ENCODE peak calls at places on chromosomes 3 and 15, in six cellular contexts. S, T, J, R, Q and I are unnamed samples.

GRCh38 chr3:179149239-179149887 is 1.2 kb downstream of the PIK3CA start:
- DNase-seq in S (no peak), T (no peak), J (peak), R (peak), Q (no peak), I (peak)

GRCh38 chr3:134308350-134308891 is 57.8 kb upstream of the RYK start:
- DNase-seq in S (peak), T (peak), J (peak), R (peak), Q (peak), I (peak)

GRCh38 chr3:30680789-30681188 is 74.4 kb downstream of the TGFBR2 start:
- DNase-seq in S (peak), T (peak), J (no peak), R (no peak), Q (no peak), I (peak)

GRCh38 chr3:71446734-71447133 is 136.8 kb downstream of the FOXP1 start:
- DNase-seq in S (no peak), T (no peak), J (no peak), R (no peak), Q (no peak), I (no peak)

GRCh38 chr3:134559591-134559990 is 73.7 kb downstream of the CEP63 start:
- DNase-seq in S (no peak), T (no peak), J (no peak), R (no peak), Q (no peak), I (no peak)

GRCh38 chr15:57236561-57237281 is 139.6 kb upstream of the CGNL1 start:
- DNase-seq in S (no peak), T (no peak), J (no peak), R (no peak), Q (no peak), I (no peak)

GRCh38 chr3:100149130-100149529 is 34.8 kb upstream of the FILIP1L start:
- DNase-seq in S (no peak), T (no peak), J (no peak), R (no peak), Q (no peak), I (no peak)

GRCh38 chr3:106401666-106402319 is 533.0 kb upstream of the CBLB start:
- DNase-seq in S (no peak), T (no peak), J (peak), R (no peak), Q (no peak), I (no peak)

GRCh38 chr3:70308760-70309159 is 3.7 kb downstream of the MDFIC2 start:
- DNase-seq in S (no peak), T (no peak), J (peak), R (peak), Q (no peak), I (no peak)

GRCh38 chr3:192906940-192907339 is 10.7 kb downstream of the MB21D2 start:
- DNase-seq in S (no peak), T (no peak), J (no peak), R (no peak), Q (no peak), I (no peak)

GRCh38 chr3:65550137-65550536 is 488.6 kb downstream of the MAGI1 start:
- DNase-seq in S (no peak), T (no peak), J (no peak), R (no peak), Q (peak), I (no peak)

GRCh38 chr3:65551945-65552344 is 486.8 kb downstream of the MAGI1 start:
- DNase-seq in S (no peak), T (no peak), J (no peak), R (no peak), Q (no peak), I (no peak)

GRCh38 chr3:65545429-65545828 is 493.3 kb downstream of the MAGI1 start:
- DNase-seq in S (no peak), T (no peak), J (no peak), R (no peak), Q (no peak), I (no peak)

GRCh38 chr3:65549626-65549959 is 489.1 kb downstream of the MAGI1 start:
- DNase-seq in S (no peak), T (no peak), J (no peak), R (no peak), Q (no peak), I (no peak)

DNA sequence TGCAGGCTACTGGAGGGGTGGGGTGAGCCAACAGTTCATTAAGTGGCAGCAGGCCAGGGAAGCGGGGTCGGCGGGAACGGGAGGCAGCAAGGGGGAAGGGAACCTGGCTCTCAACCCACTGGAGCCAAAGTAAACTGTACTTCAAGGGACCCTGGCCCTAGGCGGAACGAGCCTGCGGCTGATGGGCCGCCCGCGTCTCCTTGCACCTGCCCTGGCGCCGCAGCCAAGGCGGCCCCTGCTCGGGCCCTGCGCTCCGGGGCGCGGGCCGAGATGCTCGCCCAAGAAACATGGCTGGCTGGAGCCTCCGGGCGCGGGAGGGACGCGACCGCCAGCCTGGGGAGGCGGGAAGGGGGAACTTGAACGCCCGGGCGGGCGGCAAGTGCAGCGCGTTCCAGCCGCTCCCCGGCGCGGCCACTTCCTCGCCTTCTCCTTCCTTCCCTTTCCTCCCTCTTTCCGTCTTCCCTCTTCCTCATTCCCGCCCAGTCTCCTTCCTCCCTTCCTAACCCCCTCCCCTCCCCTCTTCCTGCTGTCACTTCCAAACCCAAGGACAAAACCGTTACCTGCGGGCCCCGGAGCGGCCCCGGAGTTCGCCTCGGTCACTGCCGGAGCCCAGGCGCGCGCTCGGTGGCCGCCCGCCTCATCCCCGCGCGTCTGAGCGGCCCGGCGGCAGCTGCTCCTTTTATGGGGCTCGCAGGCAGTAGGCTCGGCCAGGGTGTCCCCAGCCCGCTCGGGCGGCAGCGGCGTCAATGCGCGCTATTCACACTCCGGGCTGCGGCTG is 489.7 kb downstream of the MAGI1 start:
- DNase-seq in S (peak), T (peak), J (no peak), R (peak), Q (no peak), I (no peak)
- H3K27ac ChIP-seq in S (peak), T (peak), J (no peak), R (no peak), Q (no peak), I (peak)

GRCh38 chr15:49227602-49228001 is 57.6 kb downstream of the GALK2 start:
- DNase-seq in S (no peak), T (no peak), J (no peak), R (no peak), Q (no peak), I (no peak)

GRCh38 chr15:49229922-49230321 is 59.9 kb downstream of the GALK2 start:
- DNase-seq in S (no peak), T (no peak), J (no peak), R (no peak), Q (no peak), I (no peak)

GRCh38 chr15:49223536-49224274 is 53.7 kb downstream of the GALK2 start:
- DNase-seq in S (no peak), T (no peak), J (no peak), R (no peak), Q (no peak), I (no peak)

DNA sequence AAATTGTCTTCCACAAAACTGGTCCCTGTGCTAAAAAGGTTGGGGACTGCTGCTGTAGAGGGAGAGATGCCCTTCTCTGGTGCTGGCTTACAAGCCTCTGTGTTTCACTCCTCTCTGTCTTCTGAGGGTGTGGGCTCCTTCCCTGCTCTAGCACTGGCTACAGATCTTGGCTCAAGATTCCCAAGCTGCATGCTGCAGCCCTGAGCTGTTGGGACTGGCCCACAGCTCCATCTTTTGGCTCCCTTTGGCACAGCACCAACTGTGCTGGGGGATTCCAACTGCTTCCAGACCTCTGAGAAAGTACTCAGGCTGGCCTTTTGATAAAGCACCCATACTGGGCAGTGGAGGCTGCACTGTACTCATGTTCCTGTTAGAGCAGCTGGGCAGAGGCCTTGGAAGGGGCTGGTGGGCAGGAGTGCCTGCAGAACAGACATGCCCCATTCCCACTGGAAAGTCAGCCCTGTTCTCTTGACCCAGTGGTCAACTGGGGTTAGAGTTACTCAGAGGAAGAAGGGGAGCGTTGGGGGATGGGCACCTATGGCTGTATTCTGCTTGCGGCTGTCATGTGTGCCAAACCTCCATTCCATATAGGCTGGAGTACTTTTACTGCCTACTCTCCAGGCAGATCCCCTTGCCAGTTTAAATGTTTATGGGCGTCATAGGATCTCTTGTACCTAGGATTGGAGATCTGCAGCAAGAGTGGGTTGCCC is 55.7 kb downstream of the GALK2 start:
- DNase-seq in S (no peak), T (no peak), J (peak), R (peak), Q (no peak), I (no peak)
- TF ChIP-seq CTCF in S (no peak), T (no peak), J (peak), R (peak), Q (no peak), I (no peak)

GRCh38 chr15:33960160-33960559 is 8.1 kb upstream of the CHRM5 start:
- DNase-seq in S (no peak), T (no peak), J (no peak), R (no peak), Q (no peak), I (no peak)
- H3K27ac ChIP-seq in S (no peak), T (no peak), J (no peak), R (no peak), Q (no peak), I (no peak)

DNA sequence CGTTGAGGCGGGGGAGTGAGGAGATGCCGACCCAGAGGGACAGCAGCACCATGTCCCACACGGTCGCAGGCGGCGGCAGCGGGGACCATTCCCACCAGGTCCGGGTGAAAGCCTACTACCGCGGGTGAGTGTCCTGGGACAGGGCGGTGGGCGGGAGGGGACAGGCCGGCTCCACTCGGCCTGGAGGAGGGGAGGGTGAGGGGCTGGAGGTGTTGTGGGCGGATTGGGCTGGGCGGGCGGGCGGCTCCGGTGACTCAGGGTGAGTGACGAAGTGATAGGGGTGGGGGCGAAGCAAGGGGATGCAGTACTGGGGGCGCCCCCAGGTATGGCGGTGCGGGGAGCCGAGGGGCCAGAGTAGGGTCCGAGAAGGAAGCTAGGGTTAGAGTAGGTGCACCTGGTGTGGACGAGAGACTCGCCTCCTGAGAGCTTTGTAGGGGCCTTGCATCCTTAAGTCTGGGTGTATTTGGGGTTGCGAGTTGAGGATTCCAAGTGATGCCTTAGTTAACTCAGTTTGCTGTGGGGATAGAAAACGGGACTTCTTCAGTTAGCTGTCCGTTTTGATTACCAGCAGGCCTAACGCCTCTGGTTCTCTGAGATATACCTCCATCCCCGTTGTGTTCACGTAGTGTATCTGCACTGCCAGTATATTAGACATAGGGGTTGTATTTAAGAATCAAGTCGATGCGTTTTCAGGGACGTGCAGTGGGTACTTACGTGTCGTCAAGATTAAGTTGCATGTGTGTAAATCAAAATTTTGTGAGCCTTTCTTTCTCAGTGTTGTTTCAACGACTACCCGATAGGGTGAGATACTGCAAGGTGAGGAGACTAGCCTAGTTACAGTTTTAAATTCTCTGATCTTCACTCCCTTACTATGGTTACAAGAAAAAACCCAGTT is 670 bp downstream of the PRKCI start:
- DNase-seq in S (no peak), T (peak), J (peak), R (peak), Q (no peak), I (peak)
- TF ChIP-seq CTCF in S (no peak), T (no peak), J (peak), R (no peak), Q (peak), I (no peak)

GRCh38 chr3:150000631-150001030 is 29.9 kb upstream of the PFN2 start:
- DNase-seq in S (no peak), T (no peak), J (no peak), R (no peak), Q (no peak), I (no peak)
- H3K27ac ChIP-seq in S (no peak), T (no peak), J (no peak), R (no peak), Q (no peak), I (no peak)

GRCh38 chr3:98743071-98743470 is 20.1 kb upstream of the ST3GAL6 start:
- DNase-seq in S (no peak), T (no peak), J (no peak), R (no peak), Q (no peak), I (no peak)
- TF ChIP-seq CTCF in S (no peak), T (no peak), J (no peak), R (no peak), Q (no peak), I (no peak)

DNA sequence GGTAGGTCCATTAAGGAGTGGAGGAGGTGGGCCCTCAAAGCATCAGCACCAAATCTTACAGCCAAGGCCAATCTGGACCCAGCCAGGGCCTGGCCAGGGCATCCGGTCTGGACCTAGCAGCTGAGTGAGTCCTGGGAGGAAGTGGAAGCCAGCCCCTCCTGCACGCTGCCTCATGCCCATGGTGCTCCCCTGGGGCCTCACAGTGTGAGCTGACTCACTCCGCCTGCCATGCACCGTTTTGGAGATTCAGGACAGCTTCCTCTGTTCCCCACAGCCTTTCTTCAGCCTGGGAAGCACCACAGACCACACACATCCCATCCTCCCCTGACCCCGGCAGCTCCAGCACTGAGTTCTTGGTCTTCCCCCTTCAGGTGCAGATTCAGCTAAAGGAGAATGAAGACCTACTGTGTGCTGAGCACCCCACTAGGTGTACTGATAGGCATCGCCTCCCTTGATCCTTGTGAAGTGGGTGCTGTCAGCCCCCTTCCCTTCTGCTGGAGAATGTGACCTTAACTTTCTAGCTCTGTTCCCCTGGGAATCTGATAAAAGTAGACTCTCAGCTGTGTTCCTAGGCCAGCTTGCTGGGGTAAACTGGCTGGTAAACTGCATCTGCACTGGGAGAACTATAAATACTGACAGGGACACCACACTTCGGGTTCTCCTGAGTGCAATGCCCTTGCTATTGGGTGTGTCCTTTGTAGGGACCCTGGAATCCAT is 36.8 kb upstream of the SEC13 start:
- DNase-seq in S (no peak), T (no peak), J (peak), R (no peak), Q (no peak), I (no peak)
- H3K27ac ChIP-seq in S (peak), T (no peak), J (peak), R (no peak), Q (no peak), I (no peak)

GRCh38 chr3:14549256-14549931 is 9.3 kb upstream of the GRIP2 start:
- DNase-seq in S (no peak), T (no peak), J (peak), R (peak), Q (no peak), I (no peak)
- TF ChIP-seq CTCF in S (peak), T (no peak), J (peak), R (peak), Q (no peak), I (no peak)

DNA sequence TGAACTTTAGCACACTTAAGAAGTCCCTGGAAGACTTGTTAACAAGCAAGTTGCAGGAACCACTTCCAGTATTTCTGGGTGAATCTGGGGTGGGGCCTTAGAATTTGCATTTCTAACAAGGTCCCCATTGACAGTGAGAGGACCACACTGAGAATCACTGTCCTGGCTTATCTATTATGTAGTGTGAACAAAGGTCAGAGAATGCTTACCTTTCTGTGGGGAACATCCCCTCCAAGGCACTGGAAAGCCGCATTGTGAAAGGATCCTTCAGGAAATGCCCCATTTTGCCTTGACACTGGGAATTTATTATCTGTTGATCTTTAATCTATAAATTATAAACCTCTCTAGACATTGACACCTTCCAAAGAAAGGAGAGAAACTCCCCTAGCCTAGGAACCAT is 74.8 kb downstream of the IGF2BP2 start:
- DNase-seq in S (no peak), T (no peak), J (no peak), R (no peak), Q (no peak), I (no peak)
- H3K27ac ChIP-seq in S (no peak), T (no peak), J (no peak), R (peak), Q (no peak), I (no peak)

GRCh38 chr3:191361456-191361855 is 31.1 kb upstream of the UTS2B start:
- DNase-seq in S (no peak), T (no peak), J (no peak), R (no peak), Q (no peak), I (no peak)

GRCh38 chr3:191362524-191363090 is 32.3 kb upstream of the UTS2B start:
- DNase-seq in S (no peak), T (no peak), J (no peak), R (no peak), Q (no peak), I (no peak)

GRCh38 chr3:191362036-191362435 is 31.7 kb upstream of the UTS2B start:
- DNase-seq in S (no peak), T (no peak), J (no peak), R (no peak), Q (no peak), I (no peak)

GRCh38 chr3:191358929-191359328 is 28.6 kb upstream of the UTS2B start:
- DNase-seq in S (no peak), T (no peak), J (no peak), R (peak), Q (no peak), I (no peak)

GRCh38 chr3:191360620-191361019 is 30.3 kb upstream of the UTS2B start:
- DNase-seq in S (no peak), T (no peak), J (no peak), R (no peak), Q (no peak), I (no peak)
- TF ChIP-seq CTCF in S (no peak), T (no peak), J (no peak), R (no peak), Q (no peak), I (no peak)